ENCODE peak calls at places on chromosomes 1 and 21, in ten cellular contexts. N is right atrium auricular region, H is psoas muscle, O is cardiac fibroblast, Y is hepatocyte, W is GM12878, Z is lung, U is adipocyte, I is sigmoid colon, J is iPS DF 6.9. M is an unnamed sample.

GRCh38 chr1:93079685-93080141 is 630 bp downstream of the MTF2 start:
- DNase-seq in N (no peak), H (peak; percentile 56), O (peak; percentile 10), Y (peak; percentile 42), W (no peak), Z (peak; percentile 29), U (peak; percentile 40), I (peak; percentile 62), J (no peak), M (peak; percentile 58)

GRCh38 chr1:27884182-27884954 is 12.0 kb downstream of the THEMIS2 start:
- DNase-seq in N (no peak), H (no peak), O (no peak), Y (no peak), W (peak; percentile 87), Z (no peak), U (no peak), I (peak; percentile 65), J (no peak), M (no peak)

GRCh38 chr1:43563779-43564616 is 33.3 kb downstream of the PTPRF start:
- DNase-seq in N (no peak), H (no peak), O (no peak), Y (peak; percentile 69), W (no peak), Z (no peak), U (no peak), I (peak; percentile 78), J (no peak), M (no peak)

GRCh38 chr1:210143465-210144062 is 89.0 kb upstream of the SERTAD4 start:
- DNase-seq in N (peak; percentile 86), H (peak; percentile 71), O (peak; percentile 83), Y (peak; percentile 84), W (no peak), Z (peak; percentile 78), U (peak; percentile 95), I (peak; percentile 83), J (no peak), M (peak; percentile 62)

GRCh38 chr1:107939256-107939655 is 25.7 kb downstream of the VAV3 start:
- DNase-seq in N (no peak), H (no peak), O (no peak), Y (no peak), W (no peak), Z (no peak), U (no peak), I (no peak), J (no peak), M (no peak)

GRCh38 chr1:154453577-154454352 is 48.3 kb upstream of the TDRD10 start:
- DNase-seq in N (no peak), H (peak; percentile 26), O (peak; percentile 84), Y (no peak), W (no peak), Z (no peak), U (peak; percentile 50), I (no peak), J (no peak), M (no peak)

GRCh38 chr1:200075938-200076546 is 48.5 kb downstream of the NR5A2 start:
- DNase-seq in N (no peak), H (no peak), O (peak; percentile 96), Y (peak; percentile 39), W (no peak), Z (no peak), U (peak; percentile 89), I (no peak), J (no peak), M (peak; percentile 72)

GRCh38 chr1:228337031-228337564 is 69.5 kb downstream of the TRIM11 start:
- DNase-seq in N (no peak), H (peak; percentile 52), O (no peak), Y (no peak), W (no peak), Z (no peak), U (no peak), I (peak; percentile 60), J (no peak), M (no peak)

DNA sequence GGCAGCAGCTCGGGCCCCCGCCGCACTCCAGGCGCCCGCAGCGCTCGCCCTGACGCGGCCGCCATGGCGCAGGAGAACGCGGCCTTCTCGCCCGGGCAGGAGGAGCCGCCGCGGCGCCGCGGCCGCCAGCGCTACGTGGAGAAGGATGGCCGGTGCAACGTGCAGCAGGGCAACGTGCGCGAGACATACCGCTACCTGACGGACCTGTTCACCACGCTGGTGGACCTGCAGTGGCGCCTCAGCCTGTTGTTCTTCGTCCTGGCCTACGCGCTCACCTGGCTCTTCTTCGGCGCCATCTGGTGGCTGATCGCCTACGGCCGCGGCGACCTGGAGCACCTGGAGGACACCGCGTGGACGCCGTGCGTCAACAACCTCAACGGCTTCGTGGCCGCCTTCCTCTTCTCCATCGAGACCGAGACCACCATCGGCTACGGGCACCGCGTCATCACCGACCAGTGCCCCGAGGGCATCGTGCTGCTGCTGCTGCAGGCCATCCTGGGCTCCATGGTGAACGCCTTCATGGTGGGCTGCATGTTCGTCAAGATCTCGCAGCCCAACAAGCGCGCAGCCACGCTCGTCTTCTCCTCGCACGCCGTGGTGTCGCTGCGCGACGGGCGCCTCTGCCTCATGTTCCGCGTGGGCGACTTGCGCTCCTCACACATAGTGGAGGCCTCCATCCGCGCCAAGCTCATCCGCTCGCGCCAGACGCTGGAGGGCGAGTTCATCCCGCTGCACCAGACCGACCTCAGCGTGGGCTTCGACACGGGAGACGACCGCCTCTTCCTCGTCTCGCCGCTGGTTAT is 2.8 kb downstream of the KCNJ9 start:
- DNase-seq in N (no peak), H (peak; percentile 71), O (peak; percentile 43), Y (peak; percentile 87), W (no peak), Z (peak; percentile 77), U (peak; percentile 42), I (peak; percentile 82), J (peak; percentile 82), M (peak; percentile 88)
- H3K4me3 ChIP-seq in N (peak overlapping the region; percentile 48), H (peak overlapping the region; percentile 57), O (peak overlapping the region; percentile 41), Y (no peak overlapping the region), W (no peak overlapping the region), Z (no peak overlapping the region), U (peak overlapping the region; percentile 62), I (peak overlapping the region; percentile 53), J (peak overlapping the region; percentile 25), M (no peak overlapping the region)

DNA sequence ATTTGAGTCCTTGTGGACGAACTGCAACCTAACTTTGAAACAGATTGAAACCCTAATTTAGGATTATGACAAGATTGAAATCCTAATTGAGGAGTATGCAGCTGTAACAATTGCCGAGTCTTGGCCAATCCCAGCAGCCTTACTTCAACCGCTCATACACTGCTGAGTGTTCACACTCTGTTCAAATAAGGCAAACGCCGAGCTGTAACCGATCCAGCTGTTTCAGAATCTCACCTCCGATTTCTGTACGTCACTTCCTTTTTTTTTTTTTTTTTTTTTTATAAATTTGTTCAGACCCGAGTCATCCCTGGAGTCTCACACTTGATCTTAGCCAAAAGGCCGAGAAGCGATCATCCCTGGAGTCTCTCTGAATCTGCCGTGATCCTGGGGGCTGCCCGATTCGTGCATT is 22.3 kb upstream of the ATP5PO start:
- DNase-seq in N (no peak), H (no peak), O (no peak), Y (no peak), W (no peak), Z (no peak), U (no peak), I (no peak), J (no peak), M (no peak)
- H3K4me3 ChIP-seq in N (no peak overlapping the region), H (no peak overlapping the region), O (no peak overlapping the region), Y (no peak overlapping the region), W (no peak overlapping the region), Z (no peak overlapping the region), U (no peak overlapping the region), I (no peak overlapping the region), J (no peak overlapping the region), M (no peak overlapping the region)

GRCh38 chr1:17437260-17438175 is 2.0 kb downstream of the RCC2 start:
- DNase-seq in N (no peak), H (peak; percentile 68), O (peak; percentile 41), Y (peak; percentile 80), W (no peak), Z (no peak), U (peak; percentile 78), I (no peak), J (no peak), M (peak; percentile 50)

GRCh38 chr1:17438977-17439249 is 564 bp downstream of the RCC2 start:
- DNase-seq in N (no peak), H (no peak), O (no peak), Y (no peak), W (no peak), Z (no peak), U (no peak), I (no peak), J (no peak), M (no peak)

GRCh38 chr1:17434591-17434990 is 4.9 kb downstream of the RCC2 start:
- DNase-seq in N (no peak), H (no peak), O (no peak), Y (no peak), W (no peak), Z (no peak), U (no peak), I (no peak), J (no peak), M (peak; percentile 80)

GRCh38 chr1:17438176-17438976 is 1.1 kb downstream of the RCC2 start:
- DNase-seq in N (no peak), H (peak; percentile 74), O (peak; percentile 57), Y (peak; percentile 76), W (no peak), Z (peak; percentile 67), U (peak; percentile 72), I (no peak), J (no peak), M (peak; percentile 83)

GRCh38 chr1:17436380-17437174 is 2.9 kb downstream of the RCC2 start:
- DNase-seq in N (no peak), H (no peak), O (peak; percentile 22), Y (no peak), W (no peak), Z (no peak), U (peak; percentile 29), I (no peak), J (no peak), M (no peak)
- H3K4me3 ChIP-seq in N (peak overlapping the region; percentile 76), H (peak overlapping the region; percentile 93), O (peak overlapping the region; percentile 73), Y (peak overlapping the region; percentile 51), W (peak overlapping the region; percentile 63), Z (no peak overlapping the region), U (peak overlapping the region; percentile 87), I (peak overlapping the region; percentile 67), J (peak overlapping the region; percentile 63), M (peak overlapping the region; percentile 76)

GRCh38 chr1:9125325-9125724 is 3.6 kb downstream of the GPR157 start:
- DNase-seq in N (no peak), H (peak; percentile 0), O (no peak), Y (no peak), W (no peak), Z (no peak), U (no peak), I (no peak), J (no peak), M (no peak)

GRCh38 chr1:9128161-9128519 is 762 bp downstream of the GPR157 start:
- DNase-seq in N (no peak), H (peak; percentile 83), O (no peak), Y (peak; percentile 34), W (no peak), Z (no peak), U (no peak), I (peak; percentile 81), J (no peak), M (no peak)

GRCh38 chr1:9128520-9129371 is at the start of gene GPR157:
- DNase-seq in N (peak; percentile 80), H (peak; percentile 95), O (peak; percentile 82), Y (peak; percentile 95), W (no peak), Z (peak; percentile 88), U (peak; percentile 91), I (peak; percentile 94), J (no peak), M (peak; percentile 73)

GRCh38 chr1:9127395-9128160 is 1.3 kb downstream of the GPR157 start:
- DNase-seq in N (no peak), H (peak; percentile 63), O (peak; percentile 22), Y (no peak), W (no peak), Z (peak; percentile 61), U (no peak), I (no peak), J (no peak), M (no peak)

DNA sequence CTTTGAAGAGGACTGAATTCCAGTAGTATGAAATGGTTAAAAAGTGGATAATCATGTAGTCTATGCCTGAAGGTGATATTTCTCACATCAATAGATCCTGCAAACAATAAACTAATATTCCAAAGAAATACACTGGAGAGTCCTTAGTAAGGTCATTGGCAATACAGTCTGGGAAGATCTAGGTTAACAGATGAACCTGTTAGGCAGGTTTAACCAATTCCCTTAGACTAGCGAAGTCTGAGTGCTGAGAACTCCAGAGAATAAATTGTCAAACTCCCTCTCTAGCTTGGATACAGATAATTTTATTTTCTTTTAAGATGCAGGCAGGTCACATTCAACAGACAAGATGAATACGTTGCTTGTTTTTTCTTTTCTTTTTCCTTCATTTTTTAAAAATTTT is 2.4 kb downstream of the GPR157 start:
- DNase-seq in N (no peak), H (no peak), O (no peak), Y (no peak), W (no peak), Z (no peak), U (no peak), I (no peak), J (no peak), M (no peak)
- H3K4me3 ChIP-seq in N (no peak overlapping the region), H (no peak overlapping the region), O (no peak overlapping the region), Y (no peak overlapping the region), W (no peak overlapping the region), Z (no peak overlapping the region), U (no peak overlapping the region), I (no peak overlapping the region), J (no peak overlapping the region), M (no peak overlapping the region)

M was measured in mesendoderm.